ENCODE peak calls at places on chromosomes 3 and 15, in ten cellular contexts. J is neuronal stem cell; U is Peyer's patch; P is A673; Q is effector memory CD4-positive, alpha-beta T cell; H is heart right ventricle; D is hepatocyte; V is PC-3; Y is cardiac muscle cell; E is CD8-positive, alpha-beta memory T cell. S is an unnamed sample. For H3K4me1, the result is how much of the 10 kb centered on the place peaks cover.

GRCh38 chr15:70545526-70545925 is 217.8 kb downstream of the UACA start:
- DNase-seq in J (no peak), U (no peak), P (no peak), Q (no peak), H (no peak), D (no peak), V (no peak), Y (no peak), E (no peak), S (no peak)

GRCh38 chr3:150402217-150402616 is 5.9 kb upstream of the TSC22D2 start:
- DNase-seq in J (no peak), U (no peak), P (no peak), Q (no peak), H (no peak), D (no peak), V (no peak), Y (no peak), E (no peak), S (no peak)

GRCh38 chr3:102529452-102529851 is 94.6 kb downstream of the ZPLD1 start:
- DNase-seq in J (no peak), U (no peak), P (peak), Q (no peak), H (no peak), D (peak), V (peak), Y (peak), E (no peak), S (no peak)

GRCh38 chr15:86624261-86625036 is 544.8 kb downstream of the AGBL1 start:
- DNase-seq in J (peak), U (peak), P (peak), Q (peak), H (peak), D (peak), V (peak), Y (peak), E (peak), S (peak)

GRCh38 chr15:68593341-68593740 is 14.5 kb downstream of the CORO2B start:
- DNase-seq in J (no peak), U (no peak), P (no peak), Q (no peak), H (no peak), D (no peak), V (no peak), Y (no peak), E (no peak), S (no peak)

GRCh38 chr15:65869954-65870871 is 922 bp downstream of the RAB11A start:
- DNase-seq in J (peak), U (peak), P (peak), Q (no peak), H (peak), D (peak), V (peak), Y (peak), E (peak), S (no peak)

GRCh38 chr3:136994772-136995516 is 37.2 kb downstream of the IL20RB start:
- DNase-seq in J (no peak), U (peak), P (peak), Q (no peak), H (peak), D (no peak), V (peak), Y (peak), E (no peak), S (no peak)

GRCh38 chr15:66841953-66842681 is 140.1 kb downstream of the SMAD6 start:
- DNase-seq in J (peak), U (peak), P (no peak), Q (no peak), H (peak), D (peak), V (peak), Y (peak), E (no peak), S (no peak)

GRCh38 chr15:98002874-98003273 is 42.4 kb downstream of the ARRDC4 start:
- DNase-seq in J (no peak), U (no peak), P (no peak), Q (no peak), H (no peak), D (no peak), V (peak), Y (no peak), E (no peak), S (no peak)

GRCh38 chr3:109364088-109364487 is 26.7 kb upstream of the DPPA4 start:
- DNase-seq in J (no peak), U (no peak), P (no peak), Q (no peak), H (no peak), D (no peak), V (no peak), Y (no peak), E (no peak), S (no peak)

GRCh38 chr3:48433472-48434118 is 3.7 kb upstream of the PLXNB1 start:
- DNase-seq in J (no peak), U (peak), P (no peak), Q (no peak), H (no peak), D (peak), V (peak), Y (peak), E (no peak), S (no peak)

GRCh38 chr15:58472821-58473581 is 41.2 kb downstream of the LIPC start:
- DNase-seq in J (no peak), U (no peak), P (peak), Q (peak), H (no peak), D (no peak), V (peak), Y (peak), E (peak), S (peak)

GRCh38 chr15:74315626-74316025 is 51.8 kb downstream of the CYP11A1 start:
- DNase-seq in J (no peak), U (no peak), P (no peak), Q (no peak), H (peak), D (no peak), V (no peak), Y (no peak), E (no peak), S (peak)

GRCh38 chr3:172882563-172882962 is 132.0 kb downstream of the ECT2 start:
- DNase-seq in J (no peak), U (no peak), P (peak), Q (no peak), H (no peak), D (no peak), V (no peak), Y (no peak), E (no peak), S (no peak)

GRCh38 chr3:181623924-181624694 is 87.6 kb upstream of the SOX2 start:
- DNase-seq in J (no peak), U (no peak), P (no peak), Q (no peak), H (no peak), D (peak), V (peak), Y (peak), E (no peak), S (no peak)

GRCh38 chr3:28347374-28348285 is 891 bp upstream of the ZCWPW2 start:
- DNase-seq in J (no peak), U (no peak), P (peak), Q (no peak), H (no peak), D (no peak), V (peak), Y (peak), E (no peak), S (no peak)

GRCh38 chr3:38616111-38616510 is 33.4 kb downstream of the SCN5A start:
- DNase-seq in J (no peak), U (peak), P (no peak), Q (no peak), H (peak), D (no peak), V (no peak), Y (no peak), E (no peak), S (no peak)

GRCh38 chr3:83842511-83842910 is 1116.3 kb upstream of the CADM2 start:
- DNase-seq in J (no peak), U (no peak), P (no peak), Q (no peak), H (no peak), D (no peak), V (no peak), Y (no peak), E (no peak), S (no peak)

GRCh38 chr15:48176097-48176496 is 2.0 kb downstream of the MYEF2 start:
- DNase-seq in J (no peak), U (no peak), P (peak), Q (no peak), H (no peak), D (no peak), V (no peak), Y (no peak), E (no peak), S (no peak)
- H3K4me3 ChIP-seq in J (no peak), U (no peak), P (peak), Q (no peak), H (no peak), D (no peak), V (no peak), Y (no peak), E (no peak), S (no peak)

DNA sequence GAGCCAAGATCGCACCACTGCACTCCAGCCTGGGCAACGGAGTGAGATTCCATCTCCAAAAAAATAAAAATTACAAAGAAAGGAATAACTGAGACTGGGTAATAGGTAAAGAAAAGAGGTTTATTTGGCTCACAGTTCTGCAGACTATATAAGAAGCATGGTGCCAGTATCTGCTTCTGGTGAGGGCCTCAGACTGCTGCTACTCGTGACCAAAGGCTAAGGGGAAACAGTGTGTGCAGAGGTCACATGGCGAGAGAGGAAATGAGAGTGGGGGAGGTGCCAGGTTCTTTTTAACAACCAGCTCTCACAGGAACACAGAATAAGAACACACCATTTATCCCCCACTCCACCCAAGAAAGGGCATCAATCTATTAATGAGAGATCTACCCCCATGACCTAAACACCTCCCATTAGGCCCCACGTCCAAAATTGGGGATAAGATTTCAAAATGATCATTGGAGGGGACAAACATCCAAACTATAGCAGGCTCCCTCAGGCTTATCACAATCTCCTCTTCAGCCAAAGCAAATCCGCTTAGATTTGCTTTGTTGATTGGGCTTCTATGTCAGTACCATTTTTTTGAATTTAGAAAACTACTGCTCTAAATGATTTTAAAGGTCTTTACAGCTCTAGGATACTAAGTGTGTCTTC is 84.1 kb upstream of the TBL1XR1 start:
- DNase-seq in J (no peak), U (no peak), P (no peak), Q (no peak), H (no peak), D (no peak), V (no peak), Y (no peak), E (no peak), S (no peak)
- H3K4me1 ChIP-seq in J (under half), U (under half), P (under half), Q (under half), H (under half), D (under half), V (under half), Y (under half), E (under half), S (under half)

GRCh38 chr3:194204036-194204792 is 68.3 kb downstream of the HES1 start:
- DNase-seq in J (peak), U (no peak), P (peak), Q (no peak), H (no peak), D (peak), V (peak), Y (no peak), E (no peak), S (no peak)
- H3K4me3 ChIP-seq in J (peak), U (peak), P (peak), Q (peak), H (peak), D (peak), V (peak), Y (peak), E (peak), S (peak)

GRCh38 chr15:42053010-42053409 is 32.2 kb upstream of the PLA2G4E start:
- DNase-seq in J (no peak), U (no peak), P (no peak), Q (no peak), H (no peak), D (no peak), V (no peak), Y (no peak), E (no peak), S (no peak)
- H3K4me1 ChIP-seq in J (under half), U (under half), P (under half), Q (under half), H (under half), D (under half), V (under half), Y (under half), E (under half), S (under half)

DNA sequence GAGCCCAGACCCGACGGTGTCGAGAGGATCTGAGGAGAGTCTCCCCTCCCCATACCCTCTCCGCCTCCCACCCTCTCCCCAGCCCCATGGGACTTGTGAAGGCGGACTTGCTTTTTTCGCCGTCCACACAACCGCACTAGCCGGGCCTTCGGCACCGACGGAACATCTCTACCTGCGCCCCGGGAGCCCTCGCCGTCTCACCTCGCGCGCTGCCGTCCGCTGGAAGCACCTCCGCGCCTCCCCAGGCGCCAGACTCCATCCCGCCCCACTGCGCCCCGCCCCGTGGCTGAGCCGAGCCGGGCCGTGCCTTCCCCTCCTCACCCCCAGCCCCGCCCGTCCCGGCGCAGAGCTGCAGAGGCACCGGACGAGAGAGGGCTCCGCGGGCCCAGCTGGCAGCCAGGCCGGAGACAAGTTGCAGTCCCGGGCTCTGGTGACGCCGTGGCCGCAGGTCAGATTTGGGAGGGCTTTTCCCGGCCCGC is at the start of the genes DUOX1 and DUOXA1:
- DNase-seq in J (no peak), U (peak), P (no peak), Q (no peak), H (no peak), D (peak), V (no peak), Y (no peak), E (no peak), S (peak)
- H3K4me3 ChIP-seq in J (peak), U (peak), P (peak), Q (peak), H (peak), D (peak), V (no peak), Y (peak), E (no peak), S (no peak)

DNA sequence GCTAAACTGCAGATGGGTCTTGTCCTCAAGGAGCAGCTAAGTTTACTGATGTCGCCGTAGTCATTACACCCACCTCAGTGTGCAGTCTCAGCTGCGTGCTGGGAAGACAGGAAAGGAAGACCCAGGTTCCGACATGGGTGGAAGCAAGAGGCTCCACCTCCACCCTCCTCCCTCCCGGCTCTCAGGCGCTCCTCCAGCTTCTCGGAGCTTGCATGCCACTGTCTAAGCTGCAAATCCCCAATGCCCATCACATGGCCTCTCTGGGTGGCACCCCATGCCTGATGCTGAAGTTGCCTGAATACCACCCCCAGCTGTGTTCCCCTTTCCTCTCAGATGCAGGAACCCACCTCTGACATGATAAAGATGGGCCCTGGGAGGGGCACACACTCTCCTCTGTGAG is 58.5 kb downstream of the MGLL start:
- DNase-seq in J (no peak), U (peak), P (no peak), Q (no peak), H (no peak), D (no peak), V (no peak), Y (no peak), E (no peak), S (no peak)
- H3K4me1 ChIP-seq in J (under half), U (under half), P (under half), Q (under half), H (under half), D (under half), V (under half), Y (under half), E (under half), S (under half)

DNA sequence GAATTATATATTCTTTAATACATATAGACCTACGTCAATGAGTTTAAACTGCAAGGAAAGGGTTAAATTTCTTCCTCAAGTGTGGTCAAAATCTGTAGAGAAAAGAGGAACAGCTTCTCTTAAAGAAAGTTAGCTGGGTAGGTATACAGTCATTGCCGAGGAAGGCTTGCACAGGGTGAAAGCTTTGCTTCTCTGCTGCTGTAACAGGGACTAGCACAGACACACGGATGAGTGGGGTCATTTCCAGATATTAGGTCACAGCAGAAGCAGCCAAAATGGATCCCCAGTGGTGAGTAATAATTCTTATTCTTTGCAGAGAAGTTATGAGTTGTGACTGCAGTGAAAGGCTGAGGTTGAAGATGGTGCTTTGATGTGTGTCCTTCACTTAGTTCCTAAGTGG is at the start of gene CD86:
- DNase-seq in J (no peak), U (no peak), P (no peak), Q (no peak), H (no peak), D (no peak), V (no peak), Y (no peak), E (no peak), S (no peak)
- H3K4me3 ChIP-seq in J (no peak), U (no peak), P (no peak), Q (no peak), H (peak), D (no peak), V (no peak), Y (no peak), E (no peak), S (no peak)

DNA sequence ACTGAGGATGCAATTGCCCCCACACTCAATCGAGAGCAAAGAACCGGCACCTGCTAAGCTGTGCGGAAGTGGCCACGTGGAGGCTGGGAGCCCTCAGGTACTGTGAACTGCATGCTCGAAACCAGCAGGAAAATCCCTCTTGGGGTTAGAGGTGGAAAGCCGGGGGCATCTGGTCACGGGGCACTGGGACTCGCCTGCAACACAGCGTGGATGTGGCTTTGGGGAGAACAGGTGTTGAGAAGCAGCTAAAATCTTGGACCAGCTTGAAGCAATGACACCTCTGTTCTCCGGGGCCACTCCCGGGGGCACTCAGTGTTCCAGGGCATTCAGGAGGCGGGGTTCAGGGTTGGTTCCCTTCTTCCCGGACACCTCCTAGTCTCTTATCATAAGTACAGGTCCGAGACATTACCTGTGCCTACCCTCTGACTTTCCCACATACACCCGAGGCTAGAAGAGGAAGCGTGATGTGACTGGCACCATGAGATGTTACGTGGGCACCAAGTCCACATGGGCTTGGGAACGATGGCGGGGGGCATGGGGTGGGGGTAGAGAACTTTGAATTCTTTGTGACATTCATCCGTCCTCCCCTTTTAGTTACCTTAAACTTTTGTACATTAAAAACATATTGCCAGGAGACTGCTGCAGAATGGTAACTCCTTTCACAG is 172.0 kb downstream of the ADAMTS17 start:
- DNase-seq in J (no peak), U (no peak), P (no peak), Q (no peak), H (no peak), D (no peak), V (no peak), Y (no peak), E (no peak), S (no peak)
- H3K4me1 ChIP-seq in J (under half), U (under half), P (under half), Q (under half), H (under half), D (under half), V (under half), Y (under half), E (under half), S (under half)

S was measured in CD4-positive, CD25-positive, alpha-beta regulatory T cell.